ENCODE peak calls at places on chromosomes 7 and 10, in seven cellular contexts. One of them, this sample, is unnamed.

GRCh38 chr7:26078437-26079362 is 73.3 kb upstream of the NFE2L3 start:
- DNase-seq in fibroblast of lung: peak
- DNase-seq in tibial nerve: peak
- DNase-seq in upper lobe of right lung: peak
- DNase-seq in Caco-2: peak
- DNase-seq in GM12878: peak
- DNase-seq in astrocyte of the spinal cord: peak
- DNase-seq in this sample: peak

GRCh38 chr10:71025535-71025934 is 137.2 kb upstream of the PCBD1 start:
- DNase-seq in fibroblast of lung: no peak
- DNase-seq in tibial nerve: no peak
- DNase-seq in upper lobe of right lung: no peak
- DNase-seq in Caco-2: no peak
- DNase-seq in GM12878: no peak
- DNase-seq in astrocyte of the spinal cord: no peak
- DNase-seq in this sample: no peak

GRCh38 chr7:67856046-67856445 is 859.4 kb downstream of the TYW1 start:
- DNase-seq in fibroblast of lung: no peak
- DNase-seq in tibial nerve: no peak
- DNase-seq in upper lobe of right lung: no peak
- DNase-seq in Caco-2: no peak
- DNase-seq in GM12878: no peak
- DNase-seq in astrocyte of the spinal cord: no peak
- DNase-seq in this sample: no peak

GRCh38 chr7:99806839-99807478 is 20.9 kb upstream of the CYP3A43 start:
- DNase-seq in fibroblast of lung: no peak
- DNase-seq in tibial nerve: no peak
- DNase-seq in upper lobe of right lung: no peak
- DNase-seq in Caco-2: no peak
- DNase-seq in GM12878: no peak
- DNase-seq in astrocyte of the spinal cord: no peak
- DNase-seq in this sample: no peak

GRCh38 chr7:68038621-68039314 is 1042.1 kb downstream of the TYW1 start:
- DNase-seq in fibroblast of lung: peak
- DNase-seq in tibial nerve: no peak
- DNase-seq in upper lobe of right lung: no peak
- DNase-seq in Caco-2: no peak
- DNase-seq in GM12878: no peak
- DNase-seq in astrocyte of the spinal cord: peak
- DNase-seq in this sample: peak

GRCh38 chr10:102814456-102814871 is 22.7 kb downstream of the CYP17A1 start:
- DNase-seq in fibroblast of lung: peak
- DNase-seq in tibial nerve: peak
- DNase-seq in upper lobe of right lung: no peak
- DNase-seq in Caco-2: peak
- DNase-seq in GM12878: no peak
- DNase-seq in astrocyte of the spinal cord: peak
- DNase-seq in this sample: peak

GRCh38 chr10:13891542-13892431 is 305.0 kb downstream of the PRPF18 start:
- DNase-seq in fibroblast of lung: no peak
- DNase-seq in tibial nerve: no peak
- DNase-seq in upper lobe of right lung: peak
- DNase-seq in Caco-2: no peak
- DNase-seq in GM12878: no peak
- DNase-seq in astrocyte of the spinal cord: no peak
- DNase-seq in this sample: peak

GRCh38 chr10:96921655-96922054 is 89.6 kb downstream of the LCOR start:
- DNase-seq in fibroblast of lung: no peak
- DNase-seq in tibial nerve: no peak
- DNase-seq in upper lobe of right lung: no peak
- DNase-seq in Caco-2: no peak
- DNase-seq in GM12878: no peak
- DNase-seq in astrocyte of the spinal cord: no peak
- DNase-seq in this sample: no peak

GRCh38 chr10:17031656-17032630 is 97.7 kb downstream of the CUBN start:
- DNase-seq in fibroblast of lung: no peak
- DNase-seq in tibial nerve: no peak
- DNase-seq in upper lobe of right lung: no peak
- DNase-seq in Caco-2: no peak
- DNase-seq in GM12878: no peak
- DNase-seq in astrocyte of the spinal cord: no peak
- DNase-seq in this sample: no peak

GRCh38 chr10:12750526-12751201 is 250.8 kb downstream of the CCDC3 start:
- DNase-seq in fibroblast of lung: peak
- DNase-seq in tibial nerve: no peak
- DNase-seq in upper lobe of right lung: no peak
- DNase-seq in Caco-2: peak
- DNase-seq in GM12878: no peak
- DNase-seq in astrocyte of the spinal cord: no peak
- DNase-seq in this sample: no peak

GRCh38 chr7:44288811-44289340 is 36.5 kb downstream of the CAMK2B start:
- DNase-seq in fibroblast of lung: no peak
- DNase-seq in tibial nerve: no peak
- DNase-seq in upper lobe of right lung: peak
- DNase-seq in Caco-2: peak
- DNase-seq in GM12878: no peak
- DNase-seq in astrocyte of the spinal cord: no peak
- DNase-seq in this sample: no peak

DNA sequence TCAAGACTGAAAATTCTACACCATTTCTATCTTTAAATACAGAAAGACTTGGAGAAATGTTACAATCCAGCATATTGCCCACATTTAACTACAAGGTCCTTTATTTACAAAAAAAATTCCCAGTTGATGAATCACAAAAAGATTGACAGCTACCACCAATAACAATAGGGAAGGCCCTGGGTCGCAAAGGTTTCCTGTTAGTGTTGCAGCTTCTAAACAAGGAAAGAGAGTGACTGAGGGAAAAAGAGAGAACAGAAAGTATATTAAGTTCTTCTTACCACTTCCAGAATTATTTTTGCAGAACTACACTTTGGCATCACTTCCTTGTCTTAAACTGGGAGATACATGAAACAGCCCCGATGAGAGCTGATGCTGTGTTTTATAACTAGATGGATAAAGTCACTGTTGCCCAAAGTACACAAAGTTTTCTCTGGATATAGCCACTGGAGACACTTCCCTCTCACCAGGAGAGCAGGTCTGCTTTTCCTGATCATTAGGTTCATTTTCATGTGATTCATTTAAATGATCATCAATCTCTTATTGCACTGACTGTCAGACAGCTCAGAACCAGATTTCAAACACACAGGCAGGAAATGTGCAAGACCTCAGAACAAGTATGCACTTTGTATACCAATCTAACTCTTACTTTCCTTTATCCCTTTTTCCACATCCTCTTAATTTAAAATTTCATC is 57.0 kb downstream of the SHTN1 start:
- DNase-seq in fibroblast of lung: peak
- DNase-seq in tibial nerve: no peak
- DNase-seq in upper lobe of right lung: no peak
- DNase-seq in Caco-2: no peak
- DNase-seq in GM12878: no peak
- DNase-seq in astrocyte of the spinal cord: peak
- DNase-seq in this sample: peak
- TF ChIP-seq CTCF in fibroblast of lung: no peak
- TF ChIP-seq CTCF in tibial nerve: no peak
- TF ChIP-seq CTCF in upper lobe of right lung: no peak
- TF ChIP-seq CTCF in Caco-2: no peak
- TF ChIP-seq CTCF in GM12878: no peak
- TF ChIP-seq CTCF in astrocyte of the spinal cord: no peak
- TF ChIP-seq CTCF in this sample: no peak

GRCh38 chr10:73875139-73875475 is 752 bp upstream of the CAMK2G start:
- DNase-seq in fibroblast of lung: no peak
- DNase-seq in tibial nerve: no peak
- DNase-seq in upper lobe of right lung: no peak
- DNase-seq in Caco-2: no peak
- DNase-seq in GM12878: no peak
- DNase-seq in astrocyte of the spinal cord: no peak
- DNase-seq in this sample: no peak
- H3K4me3 ChIP-seq in fibroblast of lung: peak
- H3K4me3 ChIP-seq in tibial nerve: peak
- H3K4me3 ChIP-seq in upper lobe of right lung: peak
- H3K4me3 ChIP-seq in Caco-2: peak
- H3K4me3 ChIP-seq in GM12878: peak
- H3K4me3 ChIP-seq in astrocyte of the spinal cord: peak
- H3K4me3 ChIP-seq in this sample: peak

GRCh38 chr7:55423891-55424290 is 58.8 kb downstream of the LANCL2 start:
- DNase-seq in fibroblast of lung: no peak
- DNase-seq in tibial nerve: no peak
- DNase-seq in upper lobe of right lung: no peak
- DNase-seq in Caco-2: no peak
- DNase-seq in GM12878: no peak
- DNase-seq in astrocyte of the spinal cord: no peak
- DNase-seq in this sample: peak

GRCh38 chr7:55420535-55420934 is 55.4 kb downstream of the LANCL2 start:
- DNase-seq in fibroblast of lung: peak
- DNase-seq in tibial nerve: no peak
- DNase-seq in upper lobe of right lung: no peak
- DNase-seq in Caco-2: peak
- DNase-seq in GM12878: no peak
- DNase-seq in astrocyte of the spinal cord: no peak
- DNase-seq in this sample: peak

GRCh38 chr7:55426676-55427075 is 61.5 kb downstream of the LANCL2 start:
- DNase-seq in fibroblast of lung: no peak
- DNase-seq in tibial nerve: no peak
- DNase-seq in upper lobe of right lung: no peak
- DNase-seq in Caco-2: no peak
- DNase-seq in GM12878: no peak
- DNase-seq in astrocyte of the spinal cord: no peak
- DNase-seq in this sample: no peak

GRCh38 chr7:55425141-55425752 is 60.1 kb downstream of the LANCL2 start:
- DNase-seq in fibroblast of lung: no peak
- DNase-seq in tibial nerve: no peak
- DNase-seq in upper lobe of right lung: no peak
- DNase-seq in Caco-2: no peak
- DNase-seq in GM12878: no peak
- DNase-seq in astrocyte of the spinal cord: no peak
- DNase-seq in this sample: no peak

DNA sequence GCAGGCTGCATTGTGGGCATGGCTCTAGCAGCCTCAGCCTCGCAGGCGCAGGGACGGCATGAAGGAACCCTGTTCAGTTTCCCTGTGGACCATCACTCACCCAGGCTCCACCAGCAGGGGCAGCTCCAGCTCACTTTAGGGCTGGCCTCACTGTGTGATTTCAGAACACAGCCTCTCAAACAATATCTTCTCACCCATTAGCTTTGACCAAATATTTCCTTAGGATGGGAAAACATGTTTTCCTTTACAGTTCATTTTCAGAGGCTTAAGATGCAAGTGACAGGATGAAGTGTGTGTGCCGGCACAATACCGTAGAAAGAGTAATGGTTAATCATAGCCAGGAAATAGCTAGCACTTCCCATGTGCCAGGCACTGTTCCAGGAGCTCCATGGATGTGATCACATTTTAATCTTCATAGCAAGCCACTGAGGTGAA is 58.2 kb downstream of the LANCL2 start:
- DNase-seq in fibroblast of lung: no peak
- DNase-seq in tibial nerve: no peak
- DNase-seq in upper lobe of right lung: no peak
- DNase-seq in Caco-2: no peak
- DNase-seq in GM12878: no peak
- DNase-seq in astrocyte of the spinal cord: peak
- DNase-seq in this sample: peak
- TF ChIP-seq CTCF in fibroblast of lung: peak
- TF ChIP-seq CTCF in tibial nerve: peak
- TF ChIP-seq CTCF in upper lobe of right lung: no peak
- TF ChIP-seq CTCF in Caco-2: no peak
- TF ChIP-seq CTCF in GM12878: peak
- TF ChIP-seq CTCF in astrocyte of the spinal cord: peak
- TF ChIP-seq CTCF in this sample: peak

GRCh38 chr10:8056378-8056777 is 1.9 kb downstream of the GATA3 start:
- DNase-seq in fibroblast of lung: no peak
- DNase-seq in tibial nerve: no peak
- DNase-seq in upper lobe of right lung: no peak
- DNase-seq in Caco-2: no peak
- DNase-seq in GM12878: no peak
- DNase-seq in astrocyte of the spinal cord: no peak
- DNase-seq in this sample: no peak

GRCh38 chr10:8059191-8059936 is 4.9 kb downstream of the GATA3 start:
- DNase-seq in fibroblast of lung: no peak
- DNase-seq in tibial nerve: no peak
- DNase-seq in upper lobe of right lung: no peak
- DNase-seq in Caco-2: no peak
- DNase-seq in GM12878: no peak
- DNase-seq in astrocyte of the spinal cord: no peak
- DNase-seq in this sample: no peak

GRCh38 chr10:8056891-8057331 is 2.4 kb downstream of the GATA3 start:
- DNase-seq in fibroblast of lung: no peak
- DNase-seq in tibial nerve: no peak
- DNase-seq in upper lobe of right lung: no peak
- DNase-seq in Caco-2: no peak
- DNase-seq in GM12878: peak
- DNase-seq in astrocyte of the spinal cord: no peak
- DNase-seq in this sample: no peak

GRCh38 chr10:8058274-8059111 is 4.0 kb downstream of the GATA3 start:
- DNase-seq in fibroblast of lung: no peak
- DNase-seq in tibial nerve: no peak
- DNase-seq in upper lobe of right lung: no peak
- DNase-seq in Caco-2: no peak
- DNase-seq in GM12878: no peak
- DNase-seq in astrocyte of the spinal cord: no peak
- DNase-seq in this sample: no peak

DNA sequence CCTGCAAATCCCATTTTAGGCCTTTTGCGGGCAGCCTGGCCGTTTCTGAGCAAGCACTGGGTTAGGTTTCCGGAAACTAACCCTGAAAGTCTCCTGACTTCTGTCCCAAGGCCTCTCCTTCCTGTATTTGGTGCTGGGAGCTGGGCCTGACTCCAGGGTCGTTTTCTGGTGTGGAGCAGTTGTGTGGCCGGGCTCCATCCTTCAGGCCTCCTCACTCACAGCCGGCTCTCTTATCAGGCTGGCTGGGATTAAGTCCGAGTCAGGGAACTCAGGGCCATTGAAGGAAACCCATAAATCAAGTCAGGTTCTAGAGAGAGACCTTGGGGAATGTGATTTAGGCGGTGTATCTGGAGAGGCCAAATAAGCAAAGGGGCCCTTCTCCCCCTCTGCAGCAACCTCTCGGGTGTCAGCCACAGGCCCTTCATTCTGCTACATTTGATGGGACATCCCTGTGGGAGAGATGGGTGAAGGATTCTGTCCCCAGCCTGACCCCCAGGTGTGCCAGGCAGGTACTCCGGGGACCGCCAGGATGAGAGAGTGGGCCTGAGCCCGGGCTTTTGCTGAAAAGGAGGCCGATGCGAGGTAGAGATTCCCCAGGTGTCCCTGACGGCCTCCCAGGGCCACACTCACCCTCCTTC is 3.3 kb downstream of the GATA3 start:
- DNase-seq in fibroblast of lung: no peak
- DNase-seq in tibial nerve: no peak
- DNase-seq in upper lobe of right lung: no peak
- DNase-seq in Caco-2: no peak
- DNase-seq in GM12878: no peak
- DNase-seq in astrocyte of the spinal cord: no peak
- DNase-seq in this sample: no peak
- H3K4me3 ChIP-seq in fibroblast of lung: no peak
- H3K4me3 ChIP-seq in tibial nerve: no peak
- H3K4me3 ChIP-seq in upper lobe of right lung: peak
- H3K4me3 ChIP-seq in Caco-2: no peak
- H3K4me3 ChIP-seq in GM12878: no peak
- H3K4me3 ChIP-seq in astrocyte of the spinal cord: no peak
- H3K4me3 ChIP-seq in this sample: no peak

GRCh38 chr7:133854739-133855138 is 272.4 kb upstream of the LRGUK start:
- DNase-seq in fibroblast of lung: peak
- DNase-seq in tibial nerve: peak
- DNase-seq in upper lobe of right lung: no peak
- DNase-seq in Caco-2: no peak
- DNase-seq in GM12878: no peak
- DNase-seq in astrocyte of the spinal cord: peak
- DNase-seq in this sample: peak
- TF ChIP-seq CTCF in fibroblast of lung: peak
- TF ChIP-seq CTCF in tibial nerve: peak
- TF ChIP-seq CTCF in upper lobe of right lung: peak
- TF ChIP-seq CTCF in Caco-2: peak
- TF ChIP-seq CTCF in GM12878: peak
- TF ChIP-seq CTCF in astrocyte of the spinal cord: peak
- TF ChIP-seq CTCF in this sample: peak

This sample was measured in fibroblast of mammary gland.